ENCODE peak calls at places on chromosomes 2 and 18, in nine cellular contexts. P, O, C, S, E, V, Y, L and W are unnamed samples. For H3K4me1, the result is how much of the 10 kb centered on the place peaks cover.

GRCh38 chr2:146207417-146207816 is 1637.4 kb upstream of the ACVR2A start:
- DNase-seq in P (no peak), O (no peak), C (no peak), S (no peak), E (no peak), V (no peak), Y (no peak), L (no peak), W (no peak)

GRCh38 chr2:229673676-229674075 is 40.7 kb downstream of the DNER start:
- DNase-seq in P (no peak), O (no peak), C (no peak), S (no peak), E (no peak), V (no peak), Y (no peak), L (no peak), W (no peak)

GRCh38 chr2:189782221-189782671 is 1.9 kb downstream of the ORMDL1 start:
- DNase-seq in P (no peak), O (no peak), C (no peak), S (peak), E (no peak), V (peak), Y (no peak), L (no peak), W (no peak)

GRCh38 chr18:13446581-13447470 is 228.3 kb downstream of the LDLRAD4 start:
- DNase-seq in P (no peak), O (no peak), C (no peak), S (no peak), E (no peak), V (no peak), Y (no peak), L (peak), W (no peak)

GRCh38 chr2:56444339-56444738 is 260.5 kb downstream of the CCDC85A start:
- DNase-seq in P (no peak), O (no peak), C (no peak), S (no peak), E (peak), V (no peak), Y (no peak), L (peak), W (no peak)

GRCh38 chr18:10739152-10739551 is 213.3 kb downstream of the NAPG start:
- DNase-seq in P (no peak), O (no peak), C (no peak), S (peak), E (no peak), V (peak), Y (no peak), L (no peak), W (no peak)

GRCh38 chr2:158716091-158716815 is 78.9 kb upstream of the DAPL1 start:
- DNase-seq in P (no peak), O (no peak), C (no peak), S (peak), E (no peak), V (peak), Y (no peak), L (no peak), W (no peak)

GRCh38 chr2:905833-906140 is 44.9 kb upstream of the SNTG2 start:
- DNase-seq in P (no peak), O (no peak), C (no peak), S (no peak), E (no peak), V (no peak), Y (no peak), L (no peak), W (no peak)

GRCh38 chr18:48834421-48835011 is 116.2 kb downstream of the SMAD7 start:
- DNase-seq in P (peak), O (peak), C (peak), S (peak), E (peak), V (peak), Y (peak), L (peak), W (peak)
- H3K4me3 ChIP-seq in P (peak), O (peak), C (peak), S (peak), E (peak), V (no peak), Y (peak), L (peak), W (peak)

GRCh38 chr2:170368370-170368769 is 190.4 kb downstream of the MYO3B start:
- DNase-seq in P (no peak), O (no peak), C (no peak), S (no peak), E (no peak), V (no peak), Y (no peak), L (no peak), W (no peak)
- H3K4me1 ChIP-seq in P (under half), O (under half), C (under half), S (under half), E (under half), V (under half), Y (under half), L (under half), W (under half)

GRCh38 chr2:45728458-45728942 is 77.0 kb downstream of the PRKCE start:
- DNase-seq in P (no peak), O (no peak), C (no peak), S (no peak), E (no peak), V (no peak), Y (no peak), L (no peak), W (no peak)

GRCh38 chr2:45732946-45733345 is 81.5 kb downstream of the PRKCE start:
- DNase-seq in P (no peak), O (no peak), C (no peak), S (no peak), E (no peak), V (no peak), Y (no peak), L (no peak), W (no peak)

GRCh38 chr2:45732436-45732835 is 81.0 kb downstream of the PRKCE start:
- DNase-seq in P (no peak), O (no peak), C (no peak), S (no peak), E (no peak), V (no peak), Y (no peak), L (no peak), W (no peak)

GRCh38 chr2:45731146-45731545 is 79.7 kb downstream of the PRKCE start:
- DNase-seq in P (no peak), O (no peak), C (no peak), S (peak), E (no peak), V (no peak), Y (no peak), L (no peak), W (no peak)

DNA sequence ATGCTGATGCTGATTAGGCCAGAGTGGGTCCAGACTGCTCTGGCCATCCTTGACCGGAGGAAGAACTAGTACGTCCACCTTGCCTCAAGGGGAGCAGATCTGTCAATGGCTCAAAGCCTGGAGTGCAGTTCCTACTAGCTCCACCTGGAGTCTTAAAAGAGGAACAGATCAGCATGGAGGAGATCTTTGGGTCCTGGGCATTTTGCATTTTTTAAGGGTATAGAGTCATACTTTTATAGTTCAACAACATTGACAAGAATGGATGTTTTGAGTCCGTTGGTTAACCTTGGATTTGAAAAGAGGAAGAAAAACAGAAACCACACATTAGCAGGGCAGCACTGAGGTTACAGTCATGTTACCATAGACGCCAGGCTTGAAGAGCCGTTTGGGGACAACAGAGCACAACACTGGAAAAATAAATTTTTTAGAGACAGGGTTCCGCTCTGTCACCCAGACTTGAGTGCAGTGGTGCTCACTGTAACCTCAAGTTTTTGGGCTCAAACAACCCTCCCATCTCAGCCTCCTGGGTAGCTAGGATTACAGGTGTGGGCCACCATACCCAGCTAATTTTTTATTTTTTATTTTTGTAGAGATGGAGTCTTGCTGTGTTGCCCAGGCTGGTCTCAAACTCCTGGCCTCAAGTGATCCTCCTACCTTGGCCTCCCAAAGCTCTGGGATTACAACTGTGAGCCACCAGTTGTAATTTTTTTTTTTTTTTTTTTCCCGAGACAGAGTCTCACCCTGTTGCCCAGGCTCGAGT is 78.5 kb downstream of the PRKCE start:
- DNase-seq in P (no peak), O (peak), C (no peak), S (no peak), E (no peak), V (no peak), Y (no peak), L (peak), W (no peak)
- TF ChIP-seq CTCF in P (no peak), O (peak), C (no peak), S (no peak), E (no peak), V (peak), Y (peak), L (no peak), W (no peak)

GRCh38 chr2:66693007-66693965 is 258.4 kb downstream of the MEIS1 start:
- DNase-seq in P (no peak), O (no peak), C (no peak), S (no peak), E (no peak), V (no peak), Y (no peak), L (no peak), W (no peak)
- H3K4me3 ChIP-seq in P (no peak), O (no peak), C (no peak), S (no peak), E (no peak), V (no peak), Y (peak), L (no peak), W (no peak)

GRCh38 chr2:30235008-30235655 is 3.8 kb downstream of the LBH start:
- DNase-seq in P (no peak), O (no peak), C (peak), S (no peak), E (peak), V (no peak), Y (no peak), L (no peak), W (no peak)
- H3K4me1 ChIP-seq in P (half or more), O (under half), C (half or more), S (under half), E (half or more), V (half or more), Y (half or more), L (half or more), W (half or more)

DNA sequence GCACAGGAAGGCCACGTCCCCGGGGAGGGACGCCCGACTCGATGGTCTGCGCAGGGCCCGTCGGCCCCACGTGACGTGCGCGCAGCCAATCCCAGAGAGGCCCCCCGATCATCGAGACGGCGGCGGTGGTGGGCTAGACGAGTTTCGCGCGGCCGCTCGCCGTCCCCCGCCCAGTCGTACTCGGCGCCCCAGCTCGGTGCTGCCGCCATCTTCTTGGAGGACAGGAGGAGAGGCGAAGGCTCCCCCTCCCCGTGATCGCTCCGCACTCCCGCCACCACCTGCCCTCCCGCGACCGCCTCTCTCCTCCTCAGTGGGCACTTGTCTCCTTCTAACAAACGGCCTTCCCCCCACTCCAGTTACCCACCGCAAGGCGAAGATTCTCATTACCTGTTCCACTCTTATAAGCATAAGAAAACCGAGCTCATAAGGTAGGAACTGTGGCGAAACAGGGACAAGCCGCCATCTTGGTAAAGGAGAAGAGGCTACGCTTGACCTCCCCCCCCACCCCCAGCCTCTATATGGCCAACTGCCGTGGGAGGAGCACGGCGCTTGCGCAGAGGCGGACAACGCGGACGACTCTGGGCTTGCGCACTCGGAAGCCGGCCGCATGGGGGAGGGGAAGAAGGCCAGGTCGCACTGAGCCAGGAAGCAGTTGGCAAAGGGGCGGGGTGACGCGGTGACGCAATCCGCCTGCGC is at the start of gene HDLBP:
- DNase-seq in P (peak), O (peak), C (peak), S (peak), E (peak), V (peak), Y (peak), L (peak), W (peak)
- TF ChIP-seq CTCF in P (peak), O (no peak), C (no peak), S (no peak), E (no peak), V (peak), Y (peak), L (peak), W (no peak)

GRCh38 chr2:101624706-101625332 is 72.7 kb upstream of the MAP4K4 start:
- DNase-seq in P (no peak), O (no peak), C (no peak), S (no peak), E (no peak), V (no peak), Y (no peak), L (no peak), W (no peak)
- H3K4me3 ChIP-seq in P (no peak), O (no peak), C (no peak), S (no peak), E (no peak), V (no peak), Y (no peak), L (no peak), W (no peak)